ENCODE peak calls at places on chromosomes 3 and 15, in six cellular contexts. N, I, J, Z, R and U are unnamed samples.

GRCh38 chr3:184073621-184074020 is 20.8 kb downstream of the HTR3C start:
- DNase-seq in N (no peak), I (no peak), J (no peak), Z (no peak), R (no peak), U (no peak)

GRCh38 chr3:176359211-176359610 is 838.1 kb downstream of the TBL1XR1 start:
- DNase-seq in N (no peak), I (peak; percentile 13), J (no peak), Z (no peak), R (no peak), U (no peak)

GRCh38 chr3:47407896-47408838 is 27.3 kb downstream of the PTPN23 start:
- DNase-seq in N (no peak), I (no peak), J (no peak), Z (no peak), R (no peak), U (no peak)

GRCh38 chr3:124986153-124987143 is 51.9 kb upstream of the MUC13 start:
- DNase-seq in N (no peak), I (peak; percentile 45), J (peak; percentile 11), Z (peak; percentile 44), R (peak; percentile 52), U (peak; percentile 91)

GRCh38 chr3:194640829-194641228 is 7.6 kb upstream of the TMEM44 start:
- DNase-seq in N (peak; percentile 46), I (no peak), J (peak; percentile 44), Z (no peak), R (peak; percentile 79), U (peak; percentile 8)

GRCh38 chr3:159200176-159200575 is 398.3 kb downstream of the MFSD1 start:
- DNase-seq in N (no peak), I (no peak), J (no peak), Z (no peak), R (no peak), U (peak; percentile 49)

GRCh38 chr3:97301114-97301513 is 463.4 kb upstream of the ARL6 start:
- DNase-seq in N (no peak), I (no peak), J (no peak), Z (no peak), R (no peak), U (no peak)

GRCh38 chr15:68220967-68221366 is 8.6 kb downstream of the CLN6 start:
- DNase-seq in N (no peak), I (peak; percentile 47), J (no peak), Z (no peak), R (no peak), U (no peak)

GRCh38 chr3:9669720-9670432 is 20.6 kb downstream of the MTMR14 start:
- DNase-seq in N (no peak), I (peak; percentile 42), J (no peak), Z (no peak), R (peak; percentile 84), U (no peak)

GRCh38 chr3:115518100-115518852 is 105.0 kb upstream of the GAP43 start:
- DNase-seq in N (no peak), I (peak; percentile 83), J (no peak), Z (no peak), R (peak; percentile 92), U (peak; percentile 19)

GRCh38 chr3:24364359-24364758 is 130.3 kb downstream of the THRB start:
- DNase-seq in N (no peak), I (no peak), J (no peak), Z (no peak), R (no peak), U (no peak)

GRCh38 chr15:26200427-26200826 is 337.3 kb upstream of the ATP10A start:
- DNase-seq in N (no peak), I (no peak), J (no peak), Z (no peak), R (no peak), U (no peak)

GRCh38 chr3:196280689-196281463 is 6.7 kb downstream of the PCYT1A start:
- DNase-seq in N (no peak), I (no peak), J (no peak), Z (no peak), R (no peak), U (no peak)

GRCh38 chr15:74036271-74037170 is 42.0 kb downstream of the PML start:
- DNase-seq in N (peak; percentile 51), I (peak; percentile 76), J (peak; percentile 48), Z (peak; percentile 58), R (peak; percentile 59), U (peak; percentile 22)

GRCh38 chr3:55641914-55642313 is 154.8 kb upstream of the WNT5A start:
- DNase-seq in N (no peak), I (no peak), J (no peak), Z (no peak), R (no peak), U (no peak)

GRCh38 chr15:56653787-56654186 is 79.5 kb downstream of the ZNF280D start:
- DNase-seq in N (peak; percentile 63), I (no peak), J (no peak), Z (no peak), R (peak; percentile 74), U (no peak)

GRCh38 chr15:74709011-74709410 is 13.2 kb upstream of the EDC3 start:
- DNase-seq in N (no peak), I (no peak), J (no peak), Z (no peak), R (no peak), U (no peak)

GRCh38 chr3:16512435-16513140 is 911 bp downstream of the RFTN1 start:
- DNase-seq in N (no peak), I (peak; percentile 67), J (no peak), Z (no peak), R (peak; percentile 35), U (no peak)

GRCh38 chr3:14391033-14391432 is 11.4 kb upstream of the SLC6A6 start:
- DNase-seq in N (peak; percentile 44), I (no peak), J (peak; percentile 56), Z (no peak), R (no peak), U (no peak)

GRCh38 chr3:111619833-111620232 is 24.7 kb upstream of the ZBED2 start:
- DNase-seq in N (no peak), I (no peak), J (no peak), Z (no peak), R (no peak), U (no peak)

GRCh38 chr3:111618945-111619344 is 23.8 kb upstream of the ZBED2 start:
- DNase-seq in N (no peak), I (no peak), J (no peak), Z (no peak), R (no peak), U (no peak)

GRCh38 chr3:111617912-111618601 is 22.9 kb upstream of the ZBED2 start:
- DNase-seq in N (no peak), I (no peak), J (no peak), Z (no peak), R (no peak), U (no peak)

GRCh38 chr3:111617406-111617805 is 22.3 kb upstream of the ZBED2 start:
- DNase-seq in N (no peak), I (no peak), J (no peak), Z (no peak), R (no peak), U (no peak)

DNA sequence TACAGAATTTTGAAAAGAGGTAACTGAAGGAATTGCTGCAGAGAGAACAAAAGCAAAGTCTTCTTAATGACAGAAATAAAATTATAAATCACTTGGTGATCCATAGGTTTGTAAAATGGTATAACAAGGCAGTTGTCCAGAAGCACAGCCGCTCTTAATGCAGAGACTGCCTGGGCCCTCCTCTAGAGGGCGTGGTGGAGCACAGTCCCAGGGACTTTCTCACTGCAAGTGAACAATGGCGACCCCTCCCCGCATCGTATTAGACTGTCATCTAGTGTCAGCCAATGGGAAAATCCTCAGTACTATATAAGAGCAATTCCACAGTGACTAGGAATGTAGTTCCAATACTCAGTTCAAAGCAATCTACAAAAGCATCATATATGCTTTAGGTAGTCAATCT is 26.4 kb upstream of the ZBED2 start:
- DNase-seq in N (peak; percentile 31), I (peak; percentile 32), J (peak; percentile 44), Z (peak; percentile 59), R (peak; percentile 8), U (peak; percentile 45)
- TF ChIP-seq MAX in N (no peak), I (no peak), J (no peak), Z (no peak), R (no peak), U (no peak)

DNA sequence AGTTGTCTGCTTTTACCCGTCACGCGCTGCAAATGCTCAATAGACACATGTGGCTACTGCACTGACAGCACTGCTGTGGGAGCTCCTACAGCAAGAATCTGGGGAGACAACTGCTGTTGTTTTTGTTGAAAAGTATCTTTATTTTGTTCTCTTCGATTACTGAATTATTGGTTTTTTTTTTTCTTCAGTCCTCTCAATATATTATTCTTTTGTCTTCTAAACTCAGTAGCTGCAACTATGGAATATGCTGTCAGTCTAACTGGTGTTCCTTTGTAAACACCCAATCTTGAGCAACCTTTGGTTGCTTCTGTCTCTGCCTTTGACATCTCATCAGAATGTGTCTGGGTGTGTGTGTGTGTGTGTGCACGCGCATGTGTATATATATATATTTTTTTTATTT is 12.6 kb downstream of the DCP1A start:
- DNase-seq in N (no peak), I (no peak), J (no peak), Z (no peak), R (no peak), U (no peak)
- H3K79me2 ChIP-seq in N (peaks cover 40% of the 10 kb centered on the region), I (peaks cover 82% of the 10 kb centered on the region), J (peaks cover 10% of the 10 kb centered on the region), Z (peaks cover 12% of the 10 kb centered on the region), R (peaks cover 56% of the 10 kb centered on the region), U (peaks cover 50% of the 10 kb centered on the region)

GRCh38 chr3:147392083-147392916 is 14.0 kb downstream of the ZIC4 start:
- DNase-seq in N (no peak), I (peak; percentile 91), J (no peak), Z (no peak), R (peak; percentile 22), U (no peak)

GRCh38 chr3:147390589-147391569 is 15.5 kb downstream of the ZIC4 start:
- DNase-seq in N (no peak), I (no peak), J (no peak), Z (no peak), R (no peak), U (no peak)

GRCh38 chr3:147389265-147390175 is 16.8 kb downstream of the ZIC4 start:
- DNase-seq in N (no peak), I (no peak), J (no peak), Z (no peak), R (no peak), U (no peak)

GRCh38 chr3:147393261-147393964 is 12.9 kb downstream of the ZIC4 start:
- DNase-seq in N (no peak), I (peak; percentile 88), J (no peak), Z (no peak), R (no peak), U (no peak)

GRCh38 chr3:147391726-147392082 is 14.6 kb downstream of the ZIC4 start:
- DNase-seq in N (no peak), I (no peak), J (no peak), Z (no peak), R (no peak), U (no peak)
- H3K4me3 ChIP-seq in N (no peak overlapping the region), I (peak overlapping the region; percentile 69), J (no peak overlapping the region), Z (peak overlapping the region; percentile 53), R (no peak overlapping the region), U (no peak overlapping the region)

GRCh38 chr15:79025802-79026201 is 64.8 kb downstream of the RASGRF1 start:
- DNase-seq in N (no peak), I (no peak), J (no peak), Z (no peak), R (no peak), U (no peak)
- TF ChIP-seq MAX in N (no peak), I (no peak), J (no peak), Z (no peak), R (no peak), U (no peak)